ENCODE peak calls at places on chromosomes 11 and 22, in eight cellular contexts. B, S, G, Q, A, K, N and Z are unnamed samples.

GRCh38 chr22:26671317-26672059 is 14.1 kb downstream of the MIAT start:
- DNase-seq in S (peak; percentile 45), K (peak; percentile 60), G (peak; percentile 30), A (no peak), Q (peak; percentile 86), N (peak; percentile 27), B (no peak), Z (peak; percentile 51)

GRCh38 chr11:32391965-32392553 is 43.3 kb downstream of the WT1 start:
- DNase-seq in Q (no peak), A (peak; percentile 77), N (no peak), K (no peak), S (no peak), B (no peak), G (no peak), Z (no peak)

GRCh38 chr11:46649180-46649738 is 31.9 kb downstream of the ATG13 start:
- DNase-seq in K (peak; percentile 31), G (no peak), B (peak; percentile 55), A (peak; percentile 98), N (no peak), S (peak; percentile 29), Q (no peak), Z (no peak)

GRCh38 chr11:95788921-95789505 is 569 bp downstream of the FAM76B start:
- DNase-seq in B (peak; percentile 42), Q (peak; percentile 63), K (peak; percentile 13), N (peak; percentile 25), S (no peak), G (no peak), A (peak; percentile 46), Z (peak; percentile 17)

GRCh38 chr11:126188332-126189108 is 22.9 kb downstream of the RPUSD4 start:
- DNase-seq in A (no peak), K (peak; percentile 46), Q (peak; percentile 89), N (no peak), S (no peak), B (no peak), G (no peak), Z (peak; percentile 65)

GRCh38 chr11:118263694-118264567 is at the start of gene MPZL2:
- DNase-seq in G (no peak), B (peak; percentile 95), K (peak; percentile 86), Q (no peak), N (peak; percentile 79), A (no peak), S (peak; percentile 90), Z (no peak)

GRCh38 chr11:45768486-45768885 is 36.5 kb upstream of the SLC35C1 start:
- DNase-seq in A (no peak), K (no peak), S (no peak), N (no peak), Q (no peak), B (no peak), G (no peak), Z (no peak)

GRCh38 chr11:129145276-129145675 is 46.8 kb downstream of the ARHGAP32 start:
- DNase-seq in A (peak; percentile 52), Q (no peak), S (no peak), G (no peak), N (no peak), B (no peak), K (no peak), Z (no peak)

GRCh38 chr11:130404727-130405126 is 23.7 kb downstream of the ADAMTS8 start:
- DNase-seq in K (no peak), N (no peak), B (no peak), A (no peak), Q (no peak), G (no peak), S (no peak), Z (no peak)

GRCh38 chr11:5285703-5286102 is 16.0 kb upstream of the HBE1 start:
- DNase-seq in A (no peak), N (no peak), Q (no peak), G (no peak), B (no peak), S (no peak), K (no peak), Z (no peak)

GRCh38 chr11:20353829-20354434 is 9.6 kb upstream of the HTATIP2 start:
- DNase-seq in A (peak; percentile 46), B (peak; percentile 65), S (no peak), G (no peak), N (peak; percentile 52), Q (peak; percentile 35), K (peak; percentile 45), Z (peak; percentile 35)

GRCh38 chr11:3040881-3041280 is 16.3 kb downstream of the CARS1 start:
- DNase-seq in Q (no peak), G (no peak), B (no peak), K (no peak), S (no peak), A (no peak), N (no peak), Z (no peak)

GRCh38 chr11:35415488-35415887 is 3.9 kb downstream of the SLC1A2 start:
- DNase-seq in Q (no peak), A (no peak), N (no peak), G (no peak), K (no peak), B (no peak), S (no peak), Z (no peak)

GRCh38 chr22:19146215-19146968 is 1.9 kb upstream of the ESS2 start:
- DNase-seq in S (no peak), G (no peak), B (no peak), A (no peak), Q (no peak), N (no peak), K (no peak), Z (no peak)

GRCh38 chr22:37126383-37126782 is 16.9 kb upstream of the TMPRSS6 start:
- DNase-seq in A (no peak), S (no peak), G (no peak), K (no peak), B (no peak), N (no peak), Q (no peak), Z (peak; percentile 53)

GRCh38 chr11:118915941-118916841 is 9.5 kb downstream of the BCL9L start:
- DNase-seq in K (no peak), S (no peak), A (no peak), B (no peak), Q (no peak), N (no peak), G (no peak), Z (no peak)

GRCh38 chr11:130648601-130649000 is 200.2 kb downstream of the ADAMTS15 start:
- DNase-seq in A (no peak), B (no peak), S (no peak), G (no peak), Q (no peak), N (no peak), K (peak; percentile 20), Z (no peak)

GRCh38 chr22:43956805-43957463 is 1.7 kb downstream of the SAMM50 start:
- DNase-seq in N (no peak), B (peak; percentile 62), Q (no peak), S (no peak), A (no peak), K (no peak), G (no peak), Z (no peak)

GRCh38 chr11:36258730-36259360 is 30.4 kb downstream of the COMMD9 start:
- DNase-seq in A (peak; percentile 68), Q (peak; percentile 12), N (peak; percentile 76), B (peak; percentile 74), G (no peak), S (peak; percentile 31), K (peak; percentile 32), Z (peak; percentile 40)

GRCh38 chr11:122095950-122096942 is 19.8 kb downstream of the BLID start:
- DNase-seq in S (no peak), B (peak; percentile 51), K (no peak), A (peak; percentile 83), G (no peak), N (no peak), Q (no peak), Z (no peak)

GRCh38 chr11:7569044-7569443 is 55.2 kb downstream of the PPFIBP2 start:
- DNase-seq in S (no peak), G (no peak), B (no peak), N (no peak), K (no peak), Q (no peak), A (no peak), Z (no peak)

DNA sequence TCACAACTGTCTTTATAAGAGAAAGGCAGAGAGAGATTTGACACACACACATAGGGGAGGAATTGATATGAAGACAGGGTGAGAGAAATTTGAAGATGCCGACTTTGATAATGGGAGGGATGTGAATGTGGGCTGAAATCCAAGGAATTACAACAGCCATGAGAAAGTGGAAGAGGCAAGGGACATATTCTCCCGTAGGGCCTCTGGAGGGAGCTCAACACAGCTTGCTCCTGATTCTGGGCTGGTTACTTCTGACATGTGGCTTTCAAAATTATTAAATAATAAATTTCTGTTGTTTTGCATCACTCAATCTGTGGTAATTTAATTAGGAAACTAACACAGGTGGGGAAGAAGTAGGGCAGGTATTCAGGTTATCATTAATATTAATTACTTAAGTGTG is 282.9 kb downstream of the LUZP2 start:
- DNase-seq in B (peak; percentile 54), K (no peak), G (no peak), N (no peak), S (no peak), A (no peak), Q (no peak), Z (no peak)
- TF ChIP-seq CTCF in B (peak; percentile 58), K (no peak), G (peak; percentile 10), N (no peak), S (no peak), A (no peak), Q (no peak), Z (no peak)

GRCh38 chr22:41226728-41227655 is 13.7 kb downstream of the CHADL start:
- DNase-seq in A (no peak), B (no peak), K (no peak), S (no peak), N (no peak), G (no peak), Q (no peak), Z (no peak)

GRCh38 chr22:41229215-41229614 is 11.5 kb downstream of the CHADL start:
- DNase-seq in K (no peak), G (no peak), S (no peak), N (no peak), B (no peak), A (no peak), Q (no peak), Z (no peak)

GRCh38 chr22:41231369-41231768 is 9.4 kb downstream of the CHADL start:
- DNase-seq in N (no peak), B (no peak), K (no peak), S (no peak), A (no peak), G (no peak), Q (no peak), Z (no peak)

GRCh38 chr22:41229730-41230398 is 10.9 kb downstream of the CHADL start:
- DNase-seq in Q (no peak), A (no peak), N (no peak), G (no peak), K (no peak), B (no peak), S (no peak), Z (no peak)

GRCh38 chr22:41230399-41230785 is 10.3 kb downstream of the CHADL start:
- DNase-seq in N (no peak), Q (no peak), K (no peak), A (no peak), B (no peak), S (no peak), G (no peak), Z (no peak)
- TF ChIP-seq CTCF in N (no peak), Q (no peak), K (no peak), A (no peak), B (no peak), S (no peak), G (no peak), Z (no peak)

GRCh38 chr22:35591696-35592417 is 25.3 kb downstream of the MB start:
- DNase-seq in N (no peak), S (no peak), K (no peak), A (no peak), B (no peak), G (no peak), Q (no peak), Z (no peak)
- TF ChIP-seq CTCF in N (no peak), S (no peak), K (no peak), A (no peak), B (no peak), G (no peak), Q (no peak), Z (no peak)

GRCh38 chr11:86360775-86361395 is 13.8 kb upstream of the CCDC81 start:
- DNase-seq in Q (no peak), S (no peak), G (no peak), A (peak; percentile 67), N (no peak), K (no peak), B (peak; percentile 62), Z (peak; percentile 18)
- TF ChIP-seq CTCF in Q (peak; percentile 19), S (no peak), G (peak; percentile 42), A (peak; percentile 48), N (no peak), K (no peak), B (peak; percentile 65), Z (peak; percentile 5)